ENCODE peak calls at places on chromosomes 1 and 21, in eight cellular contexts. T is CD8-positive, alpha-beta T cell; H is AG04449; U is astrocyte of the spinal cord; K is hippocampal formation; C is heart left ventricle; E is lung microvascular endothelial cell; O is pancreas. M is an unnamed sample.

GRCh38 chr1:91774520-91775203 is 111.3 kb downstream of the TGFBR3 start:
- DNase-seq in U (peak; percentile 57), H (no peak), K (no peak), T (no peak), E (no peak), C (no peak), O (no peak), M (no peak)

GRCh38 chr1:14773621-14774020 is 175.1 kb downstream of the KAZN start:
- DNase-seq in O (no peak), T (no peak), C (no peak), H (no peak), E (no peak), K (no peak), U (no peak), M (no peak)

GRCh38 chr1:5910276-5910620 is 82.0 kb downstream of the NPHP4 start:
- DNase-seq in K (no peak), O (no peak), U (no peak), H (no peak), C (no peak), T (no peak), E (no peak), M (no peak)

GRCh38 chr1:43963006-43963405 is 6.8 kb upstream of the DPH2 start:
- DNase-seq in U (no peak), T (no peak), K (no peak), O (no peak), C (no peak), E (no peak), H (no peak), M (no peak)

GRCh38 chr1:199129247-199129646 is 490.4 kb downstream of the PTPRC start:
- DNase-seq in T (no peak), O (no peak), E (peak; percentile 39), K (no peak), C (no peak), U (no peak), H (no peak), M (no peak)

GRCh38 chr21:45826733-45827692 is 154.6 kb upstream of the COL6A1 start:
- DNase-seq in U (no peak), H (no peak), T (no peak), O (no peak), E (no peak), C (no peak), K (no peak), M (no peak)

GRCh38 chr1:162946701-162947100 is 85.7 kb upstream of the CCDC190 start:
- DNase-seq in O (no peak), C (no peak), H (no peak), K (no peak), T (no peak), E (no peak), U (peak; percentile 37), M (no peak)

GRCh38 chr1:234545512-234546386 is 64.2 kb downstream of the IRF2BP2 start:
- DNase-seq in C (no peak), K (no peak), O (no peak), U (no peak), T (no peak), E (peak; percentile 56), H (no peak), M (no peak)

GRCh38 chr1:173383341-173383740 is 93.8 kb upstream of the PRDX6 start:
- DNase-seq in E (peak; percentile 4), U (peak; percentile 34), K (no peak), O (no peak), H (no peak), T (no peak), C (no peak), M (no peak)

GRCh38 chr1:225768662-225769426 is 8.8 kb upstream of the SRP9 start:
- DNase-seq in O (no peak), U (no peak), T (no peak), E (no peak), K (no peak), C (no peak), H (no peak), M (no peak)

GRCh38 chr21:37983336-37984095 is 67.3 kb upstream of the KCNJ6 start:
- DNase-seq in C (no peak), E (peak; percentile 2), K (no peak), O (no peak), U (peak; percentile 36), T (no peak), H (no peak), M (no peak)

GRCh38 chr1:223844521-223844961 is 1.2 kb downstream of the TP53BP2 start:
- DNase-seq in U (no peak), E (peak; percentile 31), H (no peak), O (no peak), C (no peak), T (no peak), K (peak; percentile 16), M (no peak)

GRCh38 chr1:81848880-81849500 is 48.3 kb downstream of the ADGRL2 start:
- DNase-seq in C (no peak), T (no peak), K (no peak), H (no peak), U (no peak), O (no peak), E (no peak), M (no peak)

GRCh38 chr1:110612060-110612745 is 6.0 kb upstream of the KCNA2 start:
- DNase-seq in H (no peak), U (no peak), K (no peak), T (no peak), E (no peak), O (no peak), C (no peak), M (no peak)

GRCh38 chr1:246198141-246198820 is 308.8 kb downstream of the SMYD3 start:
- DNase-seq in K (no peak), U (no peak), E (no peak), H (no peak), T (no peak), C (no peak), O (no peak), M (no peak)

GRCh38 chr1:22208265-22208972 is 65.5 kb upstream of the WNT4 start:
- DNase-seq in C (no peak), O (peak; percentile 60), H (no peak), T (no peak), K (no peak), U (no peak), E (no peak), M (no peak)

GRCh38 chr1:207124389-207124788 is 20.4 kb downstream of the C4BPA start:
- DNase-seq in H (no peak), C (no peak), U (no peak), E (no peak), O (no peak), T (no peak), K (no peak), M (no peak)

GRCh38 chr1:189500777-189501176 is 976.9 kb downstream of the BRINP3 start:
- DNase-seq in K (no peak), U (peak; percentile 21), C (no peak), O (no peak), E (no peak), H (no peak), T (no peak), M (no peak)

GRCh38 chr1:49016030-49016991 is 239.6 kb upstream of the BEND5 start:
- DNase-seq in H (no peak), E (no peak), O (no peak), K (no peak), U (no peak), T (no peak), C (no peak), M (no peak)